ENCODE peak calls at places on chromosomes 2 and 18, in six cellular contexts. One of them, this sample, is unnamed.

GRCh38 chr2:26710743-26711456 is 18.4 kb downstream of the KCNK3 start:
- DNase-seq in NB4: no peak
- DNase-seq in H1: no peak
- DNase-seq in A549: no peak
- DNase-seq in WTC11: no peak
- DNase-seq in K562: no peak
- DNase-seq in this sample: no peak

GRCh38 chr2:191675807-191676667 is 1.9 kb upstream of the NABP1 start:
- DNase-seq in NB4: peak; percentile 94
- DNase-seq in H1: no peak
- DNase-seq in A549: no peak
- DNase-seq in WTC11: no peak
- DNase-seq in K562: no peak
- DNase-seq in this sample: no peak

GRCh38 chr2:234911271-234911670 is 40.5 kb upstream of the SH3BP4 start:
- DNase-seq in NB4: no peak
- DNase-seq in H1: no peak
- DNase-seq in A549: no peak
- DNase-seq in WTC11: no peak
- DNase-seq in K562: no peak
- DNase-seq in this sample: no peak

GRCh38 chr2:10036095-10036879 is 7.1 kb upstream of the KLF11 start:
- DNase-seq in NB4: peak; percentile 32
- DNase-seq in H1: no peak
- DNase-seq in A549: peak; percentile 95
- DNase-seq in WTC11: no peak
- DNase-seq in K562: no peak
- DNase-seq in this sample: no peak

GRCh38 chr2:39511219-39511785 is 74.2 kb upstream of the MAP4K3 start:
- DNase-seq in NB4: no peak
- DNase-seq in H1: no peak
- DNase-seq in A549: no peak
- DNase-seq in WTC11: no peak
- DNase-seq in K562: no peak
- DNase-seq in this sample: no peak

GRCh38 chr2:69667805-69668382 is 24.4 kb upstream of the AAK1 start:
- DNase-seq in NB4: no peak
- DNase-seq in H1: no peak
- DNase-seq in A549: no peak
- DNase-seq in WTC11: no peak
- DNase-seq in K562: no peak
- DNase-seq in this sample: no peak

GRCh38 chr18:13726972-13727331 is 479 bp downstream of the RNMT start:
- DNase-seq in NB4: no peak
- DNase-seq in H1: no peak
- DNase-seq in A549: peak; percentile 5
- DNase-seq in WTC11: peak; percentile 52
- DNase-seq in K562: no peak
- DNase-seq in this sample: no peak

GRCh38 chr18:59005266-59005665 is 134.4 kb upstream of the SEC11C start:
- DNase-seq in NB4: no peak
- DNase-seq in H1: peak; percentile 33
- DNase-seq in A549: peak; percentile 39
- DNase-seq in WTC11: no peak
- DNase-seq in K562: no peak
- DNase-seq in this sample: no peak

GRCh38 chr18:37270046-37270665 is 295.4 kb downstream of the CELF4 start:
- DNase-seq in NB4: peak; percentile 59
- DNase-seq in H1: no peak
- DNase-seq in A549: no peak
- DNase-seq in WTC11: peak; percentile 64
- DNase-seq in K562: peak; percentile 67
- DNase-seq in this sample: no peak

GRCh38 chr2:128593518-128594272 is 275.0 kb upstream of the HS6ST1 start:
- DNase-seq in NB4: no peak
- DNase-seq in H1: no peak
- DNase-seq in A549: no peak
- DNase-seq in WTC11: no peak
- DNase-seq in K562: no peak
- DNase-seq in this sample: no peak

GRCh38 chr2:237184192-237184922 is 98.7 kb downstream of the COPS8 start:
- DNase-seq in NB4: no peak
- DNase-seq in H1: no peak
- DNase-seq in A549: peak; percentile 86
- DNase-seq in WTC11: no peak
- DNase-seq in K562: no peak
- DNase-seq in this sample: peak; percentile 59

GRCh38 chr18:58225101-58225500 is 181.1 kb downstream of the NEDD4L start:
- DNase-seq in NB4: no peak
- DNase-seq in H1: no peak
- DNase-seq in A549: no peak
- DNase-seq in WTC11: no peak
- DNase-seq in K562: no peak
- DNase-seq in this sample: no peak

GRCh38 chr2:171522804-171523338 is 597 bp downstream of the CYBRD1 start:
- DNase-seq in NB4: peak; percentile 69
- DNase-seq in H1: no peak
- DNase-seq in A549: peak; percentile 5
- DNase-seq in WTC11: peak; percentile 59
- DNase-seq in K562: peak; percentile 75
- DNase-seq in this sample: no peak

GRCh38 chr2:16069933-16070647 is 129.7 kb downstream of the MYCN start:
- DNase-seq in NB4: no peak
- DNase-seq in H1: no peak
- DNase-seq in A549: no peak
- DNase-seq in WTC11: no peak
- DNase-seq in K562: no peak
- DNase-seq in this sample: no peak

GRCh38 chr2:39153312-39153711 is 32.5 kb upstream of the SOS1 start:
- DNase-seq in NB4: no peak
- DNase-seq in H1: no peak
- DNase-seq in A549: no peak
- DNase-seq in WTC11: no peak
- DNase-seq in K562: no peak
- DNase-seq in this sample: no peak

GRCh38 chr2:164514491-164514890 is 106.8 kb downstream of the GRB14 start:
- DNase-seq in NB4: peak; percentile 66
- DNase-seq in H1: no peak
- DNase-seq in A549: no peak
- DNase-seq in WTC11: peak; percentile 12
- DNase-seq in K562: no peak
- DNase-seq in this sample: no peak

GRCh38 chr18:50099725-50100414 is 95.1 kb downstream of the MYO5B start:
- DNase-seq in NB4: no peak
- DNase-seq in H1: no peak
- DNase-seq in A549: no peak
- DNase-seq in WTC11: no peak
- DNase-seq in K562: no peak
- DNase-seq in this sample: no peak

GRCh38 chr2:74919827-74920226 is 38.6 kb upstream of the POLE4 start:
- DNase-seq in NB4: peak; percentile 68
- DNase-seq in H1: peak; percentile 57
- DNase-seq in A549: peak; percentile 82
- DNase-seq in WTC11: peak; percentile 89
- DNase-seq in K562: peak; percentile 81
- DNase-seq in this sample: peak; percentile 38

GRCh38 chr2:126852361-126852760 is 46.3 kb upstream of the TEX51 start:
- DNase-seq in NB4: no peak
- DNase-seq in H1: no peak
- DNase-seq in A549: no peak
- DNase-seq in WTC11: no peak
- DNase-seq in K562: no peak
- DNase-seq in this sample: no peak

GRCh38 chr2:157509755-157510154 is 65.9 kb upstream of the CYTIP start:
- DNase-seq in NB4: no peak
- DNase-seq in H1: no peak
- DNase-seq in A549: no peak
- DNase-seq in WTC11: no peak
- DNase-seq in K562: no peak
- DNase-seq in this sample: no peak

GRCh38 chr2:138421315-138421970 is 80.1 kb upstream of the SPOPL start:
- DNase-seq in NB4: no peak
- DNase-seq in H1: no peak
- DNase-seq in A549: peak; percentile 24
- DNase-seq in WTC11: no peak
- DNase-seq in K562: no peak
- DNase-seq in this sample: peak; percentile 64

GRCh38 chr2:174748948-174749347 is 15.3 kb downstream of the CHRNA1 start:
- DNase-seq in NB4: peak; percentile 67
- DNase-seq in H1: peak; percentile 66
- DNase-seq in A549: peak; percentile 57
- DNase-seq in WTC11: peak; percentile 85
- DNase-seq in K562: peak; percentile 85
- DNase-seq in this sample: peak; percentile 66
- TF ChIP-seq MAX in NB4: no peak
- TF ChIP-seq MAX in H1: no peak
- TF ChIP-seq MAX in A549: no peak
- TF ChIP-seq MAX in WTC11: no peak
- TF ChIP-seq MAX in K562: no peak
- TF ChIP-seq MAX in this sample: no peak

GRCh38 chr2:86027196-86027912 is 78.3 kb downstream of the POLR1A start:
- DNase-seq in NB4: no peak
- DNase-seq in H1: no peak
- DNase-seq in A549: no peak
- DNase-seq in WTC11: no peak
- DNase-seq in K562: no peak
- DNase-seq in this sample: no peak
- TF ChIP-seq MAX in NB4: no peak
- TF ChIP-seq MAX in H1: no peak
- TF ChIP-seq MAX in A549: no peak
- TF ChIP-seq MAX in WTC11: no peak
- TF ChIP-seq MAX in K562: no peak
- TF ChIP-seq MAX in this sample: no peak

GRCh38 chr18:12011962-12012549 is 30.7 kb downstream of the IMPA2 start:
- DNase-seq in NB4: no peak
- DNase-seq in H1: no peak
- DNase-seq in A549: no peak
- DNase-seq in WTC11: no peak
- DNase-seq in K562: no peak
- DNase-seq in this sample: no peak
- TF ChIP-seq MAX in NB4: no peak
- TF ChIP-seq MAX in H1: no peak
- TF ChIP-seq MAX in A549: no peak
- TF ChIP-seq MAX in WTC11: no peak
- TF ChIP-seq MAX in K562: no peak
- TF ChIP-seq MAX in this sample: no peak

GRCh38 chr2:240520143-240520973 is 37.4 kb downstream of the ANKMY1 start:
- DNase-seq in NB4: no peak
- DNase-seq in H1: peak; percentile 15
- DNase-seq in A549: no peak
- DNase-seq in WTC11: peak; percentile 54
- DNase-seq in K562: no peak
- DNase-seq in this sample: no peak

GRCh38 chr2:240523451-240524281 is 34.1 kb downstream of the ANKMY1 start:
- DNase-seq in NB4: no peak
- DNase-seq in H1: no peak
- DNase-seq in A549: no peak
- DNase-seq in WTC11: no peak
- DNase-seq in K562: no peak
- DNase-seq in this sample: no peak

GRCh38 chr2:240524963-240525718 is 32.6 kb downstream of the ANKMY1 start:
- DNase-seq in NB4: peak; percentile 45
- DNase-seq in H1: no peak
- DNase-seq in A549: no peak
- DNase-seq in WTC11: no peak
- DNase-seq in K562: no peak
- DNase-seq in this sample: no peak

GRCh38 chr2:240520974-240521350 is 36.8 kb downstream of the ANKMY1 start:
- DNase-seq in NB4: no peak
- DNase-seq in H1: no peak
- DNase-seq in A549: no peak
- DNase-seq in WTC11: no peak
- DNase-seq in K562: no peak
- DNase-seq in this sample: no peak

GRCh38 chr2:240522406-240522805 is 35.4 kb downstream of the ANKMY1 start:
- DNase-seq in NB4: no peak
- DNase-seq in H1: no peak
- DNase-seq in A549: no peak
- DNase-seq in WTC11: no peak
- DNase-seq in K562: no peak
- DNase-seq in this sample: no peak
- TF ChIP-seq MAX in NB4: no peak
- TF ChIP-seq MAX in H1: no peak
- TF ChIP-seq MAX in A549: no peak
- TF ChIP-seq MAX in WTC11: no peak
- TF ChIP-seq MAX in K562: no peak
- TF ChIP-seq MAX in this sample: no peak

GRCh38 chr18:76363451-76364120 is 131.5 kb downstream of the ZNF516 start:
- DNase-seq in NB4: no peak
- DNase-seq in H1: no peak
- DNase-seq in A549: no peak
- DNase-seq in WTC11: no peak
- DNase-seq in K562: no peak
- DNase-seq in this sample: no peak
- TF ChIP-seq MAX in NB4: no peak
- TF ChIP-seq MAX in H1: no peak
- TF ChIP-seq MAX in A549: no peak
- TF ChIP-seq MAX in WTC11: no peak
- TF ChIP-seq MAX in K562: no peak
- TF ChIP-seq MAX in this sample: no peak

GRCh38 chr2:28600176-28600575 is 104.3 kb downstream of the PLB1 start:
- DNase-seq in NB4: peak; percentile 45
- DNase-seq in H1: no peak
- DNase-seq in A549: no peak
- DNase-seq in WTC11: no peak
- DNase-seq in K562: no peak
- DNase-seq in this sample: no peak

GRCh38 chr2:28602136-28602660 is 106.3 kb downstream of the PLB1 start:
- DNase-seq in NB4: peak; percentile 24
- DNase-seq in H1: no peak
- DNase-seq in A549: no peak
- DNase-seq in WTC11: no peak
- DNase-seq in K562: no peak
- DNase-seq in this sample: no peak

GRCh38 chr2:28595323-28595722 is 99.5 kb downstream of the PLB1 start:
- DNase-seq in NB4: no peak
- DNase-seq in H1: no peak
- DNase-seq in A549: no peak
- DNase-seq in WTC11: no peak
- DNase-seq in K562: no peak
- DNase-seq in this sample: no peak

GRCh38 chr2:28601612-28602011 is 105.8 kb downstream of the PLB1 start:
- DNase-seq in NB4: peak; percentile 87
- DNase-seq in H1: no peak
- DNase-seq in A549: no peak
- DNase-seq in WTC11: no peak
- DNase-seq in K562: no peak
- DNase-seq in this sample: no peak

GRCh38 chr2:28598484-28598883 is 102.6 kb downstream of the PLB1 start:
- DNase-seq in NB4: no peak
- DNase-seq in H1: no peak
- DNase-seq in A549: no peak
- DNase-seq in WTC11: no peak
- DNase-seq in K562: no peak
- DNase-seq in this sample: no peak
- TF ChIP-seq MAX in NB4: no peak
- TF ChIP-seq MAX in H1: no peak
- TF ChIP-seq MAX in A549: no peak
- TF ChIP-seq MAX in WTC11: no peak
- TF ChIP-seq MAX in K562: no peak
- TF ChIP-seq MAX in this sample: no peak

GRCh38 chr2:182366625-182367024 is 60.2 kb downstream of the PDE1A start:
- DNase-seq in NB4: no peak
- DNase-seq in H1: no peak
- DNase-seq in A549: no peak
- DNase-seq in WTC11: no peak
- DNase-seq in K562: no peak
- DNase-seq in this sample: no peak
- TF ChIP-seq MAX in NB4: no peak
- TF ChIP-seq MAX in H1: no peak
- TF ChIP-seq MAX in A549: no peak
- TF ChIP-seq MAX in WTC11: no peak
- TF ChIP-seq MAX in K562: no peak
- TF ChIP-seq MAX in this sample: no peak

This sample was measured in HCT116.